ENCODE peak calls at places on chromosomes 13 and 19, in four cellular contexts. One of them, this sample, is unnamed.
A peak's percentile ranks its signal among the peaks of the same experiment; 100 is the strongest.

GRCh38 chr13:27523345-27524073 is 73.1 kb upstream of the MTIF3 start:
- DNase-seq in AG10803: peak; percentile 46
- DNase-seq in lower leg skin: no peak
- DNase-seq in IMR-90: no peak
- DNase-seq in this sample: no peak

GRCh38 chr13:75566658-75567057 is 17.1 kb downstream of the UCHL3 start:
- DNase-seq in AG10803: peak; percentile 75
- DNase-seq in lower leg skin: no peak
- DNase-seq in IMR-90: peak; percentile 71
- DNase-seq in this sample: peak; percentile 71

GRCh38 chr19:6378036-6378435 is 2.3 kb upstream of the PSPN start:
- DNase-seq in AG10803: peak; percentile 84
- DNase-seq in lower leg skin: no peak
- DNase-seq in IMR-90: peak; percentile 41
- DNase-seq in this sample: peak; percentile 66

GRCh38 chr19:28905996-28906395 is 307.0 kb downstream of the UQCRFS1 start:
- DNase-seq in AG10803: peak; percentile 52
- DNase-seq in lower leg skin: no peak
- DNase-seq in IMR-90: peak; percentile 88
- DNase-seq in this sample: peak; percentile 84

GRCh38 chr19:3407556-3408516 is 41.5 kb downstream of the NFIC start:
- DNase-seq in AG10803: peak; percentile 57
- DNase-seq in lower leg skin: no peak
- DNase-seq in IMR-90: no peak
- DNase-seq in this sample: peak; percentile 45

GRCh38 chr19:12194827-12195500 is 32.1 kb downstream of the ZNF136 start:
- DNase-seq in AG10803: peak; percentile 26
- DNase-seq in lower leg skin: peak; percentile 93
- DNase-seq in IMR-90: peak; percentile 6
- DNase-seq in this sample: peak; percentile 74

GRCh38 chr19:6739884-6740588 is 556 bp downstream of the TRIP10 start:
- DNase-seq in AG10803: no peak
- DNase-seq in lower leg skin: peak; percentile 89
- DNase-seq in IMR-90: no peak
- DNase-seq in this sample: no peak

GRCh38 chr13:66069570-66069969 is 1160.6 kb downstream of the PCDH9 start:
- DNase-seq in AG10803: no peak
- DNase-seq in lower leg skin: no peak
- DNase-seq in IMR-90: peak; percentile 29
- DNase-seq in this sample: peak; percentile 16

GRCh38 chr13:35210234-35210633 is 266.3 kb downstream of the MAB21L1 start:
- DNase-seq in AG10803: peak; percentile 8
- DNase-seq in lower leg skin: no peak
- DNase-seq in IMR-90: no peak
- DNase-seq in this sample: peak; percentile 22

GRCh38 chr13:25118371-25118770 is 22.4 kb downstream of the PABPC3 start:
- DNase-seq in AG10803: no peak
- DNase-seq in lower leg skin: no peak
- DNase-seq in IMR-90: no peak
- DNase-seq in this sample: no peak

GRCh38 chr19:9354651-9355050 is 8.2 kb upstream of the ZNF177 start:
- DNase-seq in AG10803: peak; percentile 11
- DNase-seq in lower leg skin: no peak
- DNase-seq in IMR-90: no peak
- DNase-seq in this sample: no peak

GRCh38 chr13:39877134-39877533 is 221.7 kb downstream of the COG6 start:
- DNase-seq in AG10803: no peak
- DNase-seq in lower leg skin: no peak
- DNase-seq in IMR-90: no peak
- DNase-seq in this sample: no peak

GRCh38 chr19:38617764-38618589 is at the start of gene MAP4K1:
- DNase-seq in AG10803: no peak
- DNase-seq in lower leg skin: peak; percentile 90
- DNase-seq in IMR-90: no peak
- DNase-seq in this sample: no peak

GRCh38 chr13:74778946-74779345 is 644.7 kb upstream of the KLF12 start:
- DNase-seq in AG10803: peak; percentile 22
- DNase-seq in lower leg skin: no peak
- DNase-seq in IMR-90: peak; percentile 35
- DNase-seq in this sample: peak; percentile 53

GRCh38 chr13:25253702-25254101 is 33.6 kb downstream of the MTMR6 start:
- DNase-seq in AG10803: peak; percentile 10
- DNase-seq in lower leg skin: no peak
- DNase-seq in IMR-90: no peak
- DNase-seq in this sample: peak; percentile 37

GRCh38 chr13:20461481-20461859 is 64.2 kb downstream of the CRYL1 start:
- DNase-seq in AG10803: peak; percentile 17
- DNase-seq in lower leg skin: no peak
- DNase-seq in IMR-90: peak; percentile 49
- DNase-seq in this sample: peak; percentile 32

GRCh38 chr13:110015253-110015652 is 228.9 kb upstream of the IRS2 start:
- DNase-seq in AG10803: no peak
- DNase-seq in lower leg skin: no peak
- DNase-seq in IMR-90: peak; percentile 43
- DNase-seq in this sample: peak; percentile 72

GRCh38 chr13:32229443-32229842 is 85.7 kb downstream of the ZAR1L start:
- DNase-seq in AG10803: no peak
- DNase-seq in lower leg skin: no peak
- DNase-seq in IMR-90: peak; percentile 28
- DNase-seq in this sample: no peak

GRCh38 chr13:29125934-29126424 is 305.8 kb downstream of the MTUS2 start:
- DNase-seq in AG10803: no peak
- DNase-seq in lower leg skin: no peak
- DNase-seq in IMR-90: no peak
- DNase-seq in this sample: no peak

GRCh38 chr19:7170983-7171382 is 101.5 kb downstream of the ZNF557 start:
- DNase-seq in AG10803: no peak
- DNase-seq in lower leg skin: no peak
- DNase-seq in IMR-90: no peak
- DNase-seq in this sample: no peak

GRCh38 chr19:6811906-6812305 is 39.4 kb downstream of the VAV1 start:
- DNase-seq in AG10803: peak; percentile 55
- DNase-seq in lower leg skin: no peak
- DNase-seq in IMR-90: peak; percentile 39
- DNase-seq in this sample: peak; percentile 88

GRCh38 chr13:43805071-43805468 is 18.3 kb upstream of the ENOX1 start:
- DNase-seq in AG10803: peak; percentile 79
- DNase-seq in lower leg skin: no peak
- DNase-seq in IMR-90: peak; percentile 96
- DNase-seq in this sample: peak; percentile 99

GRCh38 chr19:50173144-50173543 is 10.1 kb upstream of the IZUMO2 start:
- DNase-seq in AG10803: no peak
- DNase-seq in lower leg skin: no peak
- DNase-seq in IMR-90: no peak
- DNase-seq in this sample: no peak
- H3K4me3 ChIP-seq in AG10803: no peak overlapping the region
- H3K4me3 ChIP-seq in lower leg skin: no peak overlapping the region
- H3K4me3 ChIP-seq in IMR-90: no peak overlapping the region
- H3K4me3 ChIP-seq in this sample: no peak overlapping the region

GRCh38 chr19:4573682-4574081 is 14.2 kb upstream of the SEMA6B start:
- DNase-seq in AG10803: no peak
- DNase-seq in lower leg skin: no peak
- DNase-seq in IMR-90: no peak
- DNase-seq in this sample: no peak

GRCh38 chr19:4577020-4577782 is 17.7 kb upstream of the SEMA6B start:
- DNase-seq in AG10803: peak; percentile 23
- DNase-seq in lower leg skin: no peak
- DNase-seq in IMR-90: no peak
- DNase-seq in this sample: peak; percentile 40

GRCh38 chr19:4578552-4579248 is 19.2 kb upstream of the SEMA6B start:
- DNase-seq in AG10803: no peak
- DNase-seq in lower leg skin: no peak
- DNase-seq in IMR-90: no peak
- DNase-seq in this sample: no peak

GRCh38 chr19:4575267-4575793 is 15.8 kb upstream of the SEMA6B start:
- DNase-seq in AG10803: peak; percentile 96
- DNase-seq in lower leg skin: peak; percentile 90
- DNase-seq in IMR-90: peak; percentile 89
- DNase-seq in this sample: peak; percentile 100

GRCh38 chr19:4575978-4576933 is 16.8 kb upstream of the SEMA6B start:
- DNase-seq in AG10803: peak; percentile 42
- DNase-seq in lower leg skin: peak; percentile 94
- DNase-seq in IMR-90: peak; percentile 27
- DNase-seq in this sample: peak; percentile 78
- TF ChIP-seq CTCF in AG10803: peak; percentile 69
- TF ChIP-seq CTCF in lower leg skin: no peak
- TF ChIP-seq CTCF in IMR-90: peak; percentile 60
- TF ChIP-seq CTCF in this sample: peak; percentile 81

GRCh38 chr19:566403-566802 is 6.0 kb upstream of the BSG start:
- DNase-seq in AG10803: peak; percentile 76
- DNase-seq in lower leg skin: no peak
- DNase-seq in IMR-90: peak; percentile 31
- DNase-seq in this sample: no peak
- H3K4me3 ChIP-seq in AG10803: no peak overlapping the region
- H3K4me3 ChIP-seq in lower leg skin: no peak overlapping the region
- H3K4me3 ChIP-seq in IMR-90: no peak overlapping the region
- H3K4me3 ChIP-seq in this sample: no peak overlapping the region

GRCh38 chr19:19034204-19034624 is 811 bp downstream of the ARMC6 start:
- DNase-seq in AG10803: peak; percentile 39
- DNase-seq in lower leg skin: no peak
- DNase-seq in IMR-90: peak; percentile 44
- DNase-seq in this sample: peak; percentile 71

GRCh38 chr19:19028526-19028925 is 4.8 kb downstream of the SUGP2 start:
- DNase-seq in AG10803: no peak
- DNase-seq in lower leg skin: no peak
- DNase-seq in IMR-90: no peak
- DNase-seq in this sample: no peak

GRCh38 chr19:19033176-19033425 is 216 bp downstream of the SUGP2 start:
- DNase-seq in AG10803: no peak
- DNase-seq in lower leg skin: no peak
- DNase-seq in IMR-90: no peak
- DNase-seq in this sample: no peak

GRCh38 chr19:19032420-19033175 is 719 bp downstream of the SUGP2 start:
- DNase-seq in AG10803: peak; percentile 95
- DNase-seq in lower leg skin: peak; percentile 94
- DNase-seq in IMR-90: peak; percentile 95
- DNase-seq in this sample: peak; percentile 97

DNA sequence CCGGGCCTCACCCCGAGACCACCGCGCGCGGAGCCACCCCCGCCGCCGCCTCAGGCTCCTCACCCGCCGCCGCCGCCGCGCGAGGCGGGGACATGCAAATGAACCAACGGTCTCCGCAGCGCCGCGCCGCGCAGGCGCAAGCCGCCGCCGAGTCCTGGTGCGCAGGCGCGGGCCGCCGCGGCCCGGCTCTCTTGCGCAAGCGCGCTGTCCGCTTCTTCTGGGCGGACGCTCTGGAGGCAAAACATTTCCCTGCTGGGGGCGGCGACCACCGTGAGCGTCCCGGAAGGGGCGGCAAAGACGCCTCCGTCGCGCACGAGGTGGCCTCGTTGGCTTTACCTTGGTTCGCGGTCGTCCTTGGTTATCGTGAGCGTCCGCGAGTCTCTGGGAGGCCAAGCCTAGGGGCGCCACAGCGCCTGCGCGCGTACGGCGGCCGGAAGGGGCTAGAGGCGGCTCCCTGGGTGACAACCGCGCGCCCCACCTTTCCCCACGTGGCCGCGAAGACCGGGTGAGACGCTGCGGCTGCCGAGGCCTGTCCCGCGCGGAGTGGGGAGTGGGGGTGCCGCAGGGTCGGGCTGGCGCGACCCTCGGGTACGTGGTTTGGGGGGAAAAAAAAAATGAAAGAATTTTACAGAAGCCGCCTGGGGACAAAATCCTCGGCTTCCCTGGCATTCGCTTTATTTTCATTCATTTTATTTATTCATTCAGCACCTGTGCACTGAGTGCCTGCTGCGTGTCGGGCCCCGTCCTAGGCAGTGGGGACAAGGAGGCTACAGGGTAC is at the start of the genes ARMC6 and SUGP2:
- DNase-seq in AG10803: peak; percentile 77
- DNase-seq in lower leg skin: peak; percentile 96
- DNase-seq in IMR-90: peak; percentile 84
- DNase-seq in this sample: peak; percentile 91
- TF ChIP-seq CTCF in AG10803: no peak
- TF ChIP-seq CTCF in lower leg skin: no peak
- TF ChIP-seq CTCF in IMR-90: no peak
- TF ChIP-seq CTCF in this sample: no peak

DNA sequence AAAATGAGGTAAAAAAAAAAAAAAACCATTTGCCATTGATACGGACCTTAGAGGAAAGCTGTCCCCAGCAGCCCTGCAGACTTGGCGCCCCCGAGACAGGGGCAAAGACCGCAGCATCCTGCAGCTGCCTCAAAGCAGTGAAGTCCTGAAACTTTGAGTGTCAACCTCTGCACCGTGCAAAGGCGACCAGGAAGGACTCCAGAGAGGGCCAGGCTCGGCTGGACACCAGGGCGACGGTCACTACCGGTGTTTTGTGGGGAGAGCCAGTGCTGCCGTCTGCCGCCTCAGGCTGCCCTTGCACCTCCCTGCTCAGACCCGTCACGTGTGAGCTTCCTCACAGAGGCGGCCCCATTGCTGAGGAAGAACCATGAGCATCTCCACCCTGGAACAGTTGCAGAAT is 146.7 kb upstream of the SPACA7 start:
- DNase-seq in AG10803: no peak
- DNase-seq in lower leg skin: peak; percentile 57
- DNase-seq in IMR-90: no peak
- DNase-seq in this sample: no peak
- H3K4me3 ChIP-seq in AG10803: no peak overlapping the region
- H3K4me3 ChIP-seq in lower leg skin: no peak overlapping the region
- H3K4me3 ChIP-seq in IMR-90: no peak overlapping the region
- H3K4me3 ChIP-seq in this sample: no peak overlapping the region

GRCh38 chr19:48752511-48753365 is at the start of gene FUT1:
- DNase-seq in AG10803: peak; percentile 24
- DNase-seq in lower leg skin: peak; percentile 91
- DNase-seq in IMR-90: no peak
- DNase-seq in this sample: peak; percentile 25
- TF ChIP-seq CTCF in AG10803: no peak
- TF ChIP-seq CTCF in lower leg skin: no peak
- TF ChIP-seq CTCF in IMR-90: no peak
- TF ChIP-seq CTCF in this sample: no peak

This sample was measured in cardiac fibroblast.